ENCODE peak calls at places on chromosomes 12 and 14, in six cellular contexts. O is BJ, W is fibroblast of pulmonary artery, Z is colonic mucosa, H is tibial artery, I is GM12864. G is an unnamed sample.

GRCh38 chr14:86091811-86092210 is 561.9 kb downstream of the FLRT2 start:
- DNase-seq in O (no peak), W (no peak), Z (no peak), H (no peak), I (no peak), G (no peak)

GRCh38 chr14:100536721-100537700 is 50.2 kb downstream of the BEGAIN start:
- DNase-seq in O (no peak), W (no peak), Z (peak; percentile 14), H (no peak), I (no peak), G (no peak)

GRCh38 chr14:75182820-75183219 is 6.4 kb upstream of the TMED10 start:
- DNase-seq in O (peak; percentile 67), W (peak; percentile 87), Z (no peak), H (no peak), I (no peak), G (no peak)

GRCh38 chr14:68682166-68683103 is 110.4 kb downstream of the ZFP36L1 start:
- DNase-seq in O (peak; percentile 94), W (peak; percentile 99), Z (peak; percentile 44), H (peak; percentile 80), I (peak; percentile 67), G (peak; percentile 40)

GRCh38 chr12:51118706-51119105 is 35.3 kb upstream of the CSRNP2 start:
- DNase-seq in O (peak; percentile 41), W (peak; percentile 21), Z (no peak), H (no peak), I (no peak), G (no peak)

GRCh38 chr14:96122496-96122895 is 82.1 kb upstream of the BDKRB2 start:
- DNase-seq in O (no peak), W (no peak), Z (peak; percentile 24), H (no peak), I (no peak), G (no peak)

GRCh38 chr12:56628671-56629458 is 1.3 kb downstream of the BAZ2A start:
- DNase-seq in O (no peak), W (peak; percentile 71), Z (peak; percentile 77), H (peak; percentile 80), I (no peak), G (peak; percentile 58)

GRCh38 chr12:131129839-131130238 is 176.1 kb downstream of the ADGRD1 start:
- DNase-seq in O (no peak), W (no peak), Z (no peak), H (no peak), I (no peak), G (no peak)

GRCh38 chr14:95117937-95118726 is 39.2 kb downstream of the DICER1 start:
- DNase-seq in O (no peak), W (no peak), Z (no peak), H (no peak), I (no peak), G (no peak)

GRCh38 chr14:84006643-84007137 is 1523.3 kb upstream of the FLRT2 start:
- DNase-seq in O (no peak), W (peak; percentile 39), Z (no peak), H (no peak), I (no peak), G (no peak)

GRCh38 chr14:36207500-36207899 is 31.0 kb upstream of the PTCSC3 start:
- DNase-seq in O (no peak), W (peak; percentile 13), Z (no peak), H (no peak), I (no peak), G (no peak)
- TF ChIP-seq CTCF in O (peak; percentile 18), W (peak; percentile 26), Z (peak; percentile 57), H (no peak), I (no peak), G (no peak)

GRCh38 chr12:125453751-125454150 is 388.5 kb downstream of the AACS start:
- DNase-seq in O (no peak), W (no peak), Z (no peak), H (no peak), I (no peak), G (no peak)

GRCh38 chr12:125451408-125451807 is 386.2 kb downstream of the AACS start:
- DNase-seq in O (no peak), W (no peak), Z (no peak), H (no peak), I (no peak), G (no peak)

GRCh38 chr12:125454786-125455450 is 389.7 kb downstream of the AACS start:
- DNase-seq in O (no peak), W (no peak), Z (no peak), H (no peak), I (no peak), G (no peak)

GRCh38 chr12:125455556-125455955 is 390.3 kb downstream of the AACS start:
- DNase-seq in O (no peak), W (no peak), Z (no peak), H (no peak), I (no peak), G (no peak)
- TF ChIP-seq CTCF in O (no peak), W (no peak), Z (no peak), H (no peak), I (no peak), G (peak; percentile 26)

GRCh38 chr14:93536945-93537344 is 106.2 kb downstream of the UNC79 start:
- DNase-seq in O (no peak), W (peak; percentile 0), Z (no peak), H (no peak), I (no peak), G (no peak)
- TF ChIP-seq CTCF in O (no peak), W (no peak), Z (no peak), H (no peak), I (no peak), G (peak; percentile 26)

DNA sequence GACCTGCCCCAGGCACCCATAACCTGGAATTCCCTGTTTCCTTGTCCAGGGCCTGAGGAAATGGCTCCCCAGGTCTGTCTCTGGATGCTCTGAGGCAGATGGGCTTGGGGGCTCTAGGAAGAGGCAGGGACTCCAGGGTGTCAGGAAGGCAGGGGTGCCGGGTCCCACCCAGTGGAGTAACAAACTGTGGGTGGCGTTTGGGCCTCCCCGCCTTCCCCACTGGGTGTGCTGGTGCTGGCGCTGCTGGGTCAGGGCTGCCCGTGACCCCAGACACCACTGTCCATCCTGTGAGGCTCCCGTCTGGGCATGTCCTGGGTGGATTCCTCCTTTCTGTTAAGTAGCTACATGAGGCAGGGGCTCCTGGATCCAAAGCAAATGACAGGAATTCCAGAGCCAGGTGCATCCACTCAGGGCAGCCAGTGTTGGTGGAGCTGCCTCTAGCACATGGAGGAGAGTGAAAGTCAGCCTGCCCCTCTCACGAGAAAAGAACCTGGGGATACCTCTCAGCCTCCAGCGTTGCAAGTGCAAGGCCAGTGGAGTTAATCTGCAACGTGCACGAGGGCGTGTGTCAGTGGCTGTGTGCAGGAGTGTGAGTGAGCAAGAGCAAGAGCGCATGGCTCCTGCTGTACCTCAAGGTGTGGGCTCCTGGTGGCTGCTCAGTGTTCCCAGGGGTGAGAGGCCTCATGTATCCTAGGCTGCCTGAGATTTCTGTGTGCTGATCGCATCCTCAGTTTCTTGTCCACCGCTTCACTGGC is 403.1 kb downstream of the TMEM121 start:
- DNase-seq in O (no peak), W (no peak), Z (no peak), H (peak; percentile 50), I (no peak), G (no peak)
- TF ChIP-seq CTCF in O (no peak), W (no peak), Z (no peak), H (no peak), I (no peak), G (no peak)

GRCh38 chr14:24273422-24273998 is 2.1 kb upstream of the RABGGTA start:
- DNase-seq in O (no peak), W (no peak), Z (no peak), H (no peak), I (no peak), G (no peak)
- TF ChIP-seq CTCF in O (no peak), W (peak; percentile 17), Z (no peak), H (no peak), I (peak; percentile 41), G (no peak)

GRCh38 chr12:19220861-19221466 is 91.4 kb downstream of the PLEKHA5 start:
- DNase-seq in O (no peak), W (peak; percentile 72), Z (no peak), H (no peak), I (no peak), G (no peak)

GRCh38 chr12:19223695-19224094 is 94.2 kb downstream of the PLEKHA5 start:
- DNase-seq in O (no peak), W (peak; percentile 50), Z (no peak), H (no peak), I (no peak), G (no peak)

GRCh38 chr12:19222566-19222965 is 93.0 kb downstream of the PLEKHA5 start:
- DNase-seq in O (no peak), W (no peak), Z (no peak), H (no peak), I (no peak), G (no peak)

GRCh38 chr12:19224746-19225145 is 95.2 kb downstream of the PLEKHA5 start:
- DNase-seq in O (no peak), W (no peak), Z (no peak), H (no peak), I (no peak), G (no peak)

DNA sequence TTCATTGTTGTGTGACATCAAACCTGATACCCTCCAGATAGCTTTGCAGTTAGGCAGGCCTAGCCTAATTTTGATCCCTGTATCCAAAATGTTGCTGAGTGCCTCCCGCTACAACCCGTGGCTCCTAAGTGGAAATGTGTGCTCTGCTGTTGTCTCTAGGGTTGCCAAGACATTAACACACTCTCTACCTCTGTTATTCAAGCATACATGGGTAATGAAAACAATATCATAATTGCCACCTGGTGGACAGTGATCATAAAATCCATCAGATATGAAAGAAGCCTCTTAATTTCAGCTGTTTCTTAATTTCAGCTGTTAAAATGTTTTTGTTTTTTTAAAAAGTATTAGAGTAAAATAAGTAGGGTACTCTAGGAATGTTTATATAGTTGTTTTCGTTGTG is 93.5 kb downstream of the PLEKHA5 start:
- DNase-seq in O (no peak), W (peak; percentile 45), Z (no peak), H (no peak), I (no peak), G (no peak)
- TF ChIP-seq CTCF in O (peak; percentile 5), W (peak; percentile 28), Z (no peak), H (no peak), I (no peak), G (no peak)